ENCODE peak calls at places on chromosomes 12 and 14, in six cellular contexts. One of them, this sample, is unnamed. For H3K36me3, the result is how much of the 10 kb centered on the place peaks cover.

GRCh38 chr12:118042091-118042490 is 18.9 kb downstream of the WSB2 start:
- ATAC-seq in RWPE2: no peak
- ATAC-seq in pancreas: no peak
- ATAC-seq in upper lobe of right lung: no peak
- ATAC-seq in heart left ventricle: no peak
- ATAC-seq in lower lobe of right lung: no peak
- ATAC-seq in this sample: no peak

GRCh38 chr14:65517635-65518542 is 105.4 kb downstream of the FUT8 start:
- ATAC-seq in RWPE2: no peak
- ATAC-seq in upper lobe of right lung: no peak
- ATAC-seq in lower lobe of right lung: no peak
- ATAC-seq in pancreas: no peak
- ATAC-seq in heart left ventricle: no peak
- ATAC-seq in this sample: no peak

GRCh38 chr12:90959538-90960139 is 4.7 kb upstream of the CCER1 start:
- ATAC-seq in RWPE2: no peak
- ATAC-seq in heart left ventricle: peak
- ATAC-seq in upper lobe of right lung: peak
- ATAC-seq in lower lobe of right lung: peak
- ATAC-seq in pancreas: peak
- ATAC-seq in this sample: no peak

GRCh38 chr14:36503771-36504741 is 16.0 kb downstream of the NKX2-1 start:
- ATAC-seq in heart left ventricle: no peak
- ATAC-seq in lower lobe of right lung: peak
- ATAC-seq in pancreas: peak
- ATAC-seq in upper lobe of right lung: peak
- ATAC-seq in RWPE2: no peak
- ATAC-seq in this sample: peak

GRCh38 chr14:69985456-69985855 is 106.2 kb downstream of the SMOC1 start:
- ATAC-seq in lower lobe of right lung: no peak
- ATAC-seq in upper lobe of right lung: no peak
- ATAC-seq in RWPE2: peak
- ATAC-seq in pancreas: no peak
- ATAC-seq in heart left ventricle: no peak
- ATAC-seq in this sample: peak

GRCh38 chr14:64950889-64951288 is 8.3 kb upstream of the GPX2 start:
- ATAC-seq in upper lobe of right lung: no peak
- ATAC-seq in RWPE2: no peak
- ATAC-seq in pancreas: no peak
- ATAC-seq in heart left ventricle: peak
- ATAC-seq in lower lobe of right lung: no peak
- ATAC-seq in this sample: no peak

GRCh38 chr14:51448831-51449665 is 202.7 kb upstream of the FRMD6 start:
- ATAC-seq in heart left ventricle: peak
- ATAC-seq in lower lobe of right lung: peak
- ATAC-seq in upper lobe of right lung: peak
- ATAC-seq in pancreas: peak
- ATAC-seq in RWPE2: peak
- ATAC-seq in this sample: peak

GRCh38 chr12:55724226-55724939 is 4.2 kb downstream of the RDH5 start:
- ATAC-seq in lower lobe of right lung: no peak
- ATAC-seq in pancreas: no peak
- ATAC-seq in heart left ventricle: no peak
- ATAC-seq in RWPE2: no peak
- ATAC-seq in upper lobe of right lung: no peak
- ATAC-seq in this sample: no peak

GRCh38 chr12:75960086-75960910 is 71.3 kb downstream of the PHLDA1 start:
- ATAC-seq in upper lobe of right lung: peak
- ATAC-seq in heart left ventricle: no peak
- ATAC-seq in RWPE2: no peak
- ATAC-seq in lower lobe of right lung: peak
- ATAC-seq in pancreas: peak
- ATAC-seq in this sample: no peak

GRCh38 chr14:89293349-89293916 is 123.6 kb downstream of the FOXN3 start:
- ATAC-seq in pancreas: no peak
- ATAC-seq in upper lobe of right lung: no peak
- ATAC-seq in heart left ventricle: peak
- ATAC-seq in RWPE2: no peak
- ATAC-seq in lower lobe of right lung: no peak
- ATAC-seq in this sample: no peak

GRCh38 chr12:6646276-6647082 is 753 bp downstream of the ACRBP start:
- ATAC-seq in RWPE2: no peak
- ATAC-seq in lower lobe of right lung: no peak
- ATAC-seq in upper lobe of right lung: no peak
- ATAC-seq in heart left ventricle: no peak
- ATAC-seq in pancreas: peak
- ATAC-seq in this sample: peak

GRCh38 chr12:67410667-67411067 is 141.5 kb downstream of the CAND1 start:
- ATAC-seq in RWPE2: no peak
- ATAC-seq in pancreas: peak
- ATAC-seq in upper lobe of right lung: no peak
- ATAC-seq in heart left ventricle: no peak
- ATAC-seq in lower lobe of right lung: no peak
- ATAC-seq in this sample: no peak

GRCh38 chr12:88362439-88362838 is 217.8 kb downstream of the KITLG start:
- ATAC-seq in lower lobe of right lung: no peak
- ATAC-seq in pancreas: peak
- ATAC-seq in heart left ventricle: no peak
- ATAC-seq in upper lobe of right lung: no peak
- ATAC-seq in RWPE2: peak
- ATAC-seq in this sample: no peak

GRCh38 chr12:89192419-89192818 is 159.9 kb downstream of the DUSP6 start:
- ATAC-seq in heart left ventricle: no peak
- ATAC-seq in pancreas: no peak
- ATAC-seq in RWPE2: peak
- ATAC-seq in upper lobe of right lung: no peak
- ATAC-seq in lower lobe of right lung: no peak
- ATAC-seq in this sample: no peak

GRCh38 chr14:84535491-84535890 is 994.5 kb upstream of the FLRT2 start:
- ATAC-seq in lower lobe of right lung: no peak
- ATAC-seq in heart left ventricle: no peak
- ATAC-seq in pancreas: no peak
- ATAC-seq in RWPE2: no peak
- ATAC-seq in upper lobe of right lung: no peak
- ATAC-seq in this sample: no peak

GRCh38 chr12:106080111-106080732 is 58.5 kb downstream of the NUAK1 start:
- ATAC-seq in lower lobe of right lung: peak
- ATAC-seq in upper lobe of right lung: peak
- ATAC-seq in heart left ventricle: peak
- ATAC-seq in RWPE2: no peak
- ATAC-seq in pancreas: peak
- ATAC-seq in this sample: peak

GRCh38 chr12:1474059-1474537 is 120.3 kb downstream of the FBXL14 start:
- ATAC-seq in pancreas: no peak
- ATAC-seq in RWPE2: peak
- ATAC-seq in upper lobe of right lung: no peak
- ATAC-seq in heart left ventricle: peak
- ATAC-seq in lower lobe of right lung: no peak
- ATAC-seq in this sample: no peak

GRCh38 chr12:27966870-27967269 is 5.7 kb downstream of the PTHLH start:
- ATAC-seq in upper lobe of right lung: no peak
- ATAC-seq in lower lobe of right lung: no peak
- ATAC-seq in RWPE2: peak
- ATAC-seq in heart left ventricle: peak
- ATAC-seq in pancreas: no peak
- ATAC-seq in this sample: peak

GRCh38 chr12:49559011-49559675 is 8.8 kb downstream of the MCRS1 start:
- ATAC-seq in upper lobe of right lung: no peak
- ATAC-seq in RWPE2: no peak
- ATAC-seq in heart left ventricle: no peak
- ATAC-seq in pancreas: no peak
- ATAC-seq in lower lobe of right lung: no peak
- ATAC-seq in this sample: no peak

GRCh38 chr12:49562831-49563230 is 5.1 kb downstream of the MCRS1 start:
- ATAC-seq in RWPE2: no peak
- ATAC-seq in upper lobe of right lung: no peak
- ATAC-seq in heart left ventricle: no peak
- ATAC-seq in lower lobe of right lung: no peak
- ATAC-seq in pancreas: no peak
- ATAC-seq in this sample: no peak

GRCh38 chr12:49562233-49562632 is 5.7 kb downstream of the MCRS1 start:
- ATAC-seq in pancreas: no peak
- ATAC-seq in heart left ventricle: no peak
- ATAC-seq in lower lobe of right lung: no peak
- ATAC-seq in RWPE2: no peak
- ATAC-seq in upper lobe of right lung: no peak
- ATAC-seq in this sample: no peak

GRCh38 chr12:49558526-49558925 is 9.4 kb downstream of the MCRS1 start:
- ATAC-seq in pancreas: no peak
- ATAC-seq in lower lobe of right lung: no peak
- ATAC-seq in upper lobe of right lung: no peak
- ATAC-seq in RWPE2: no peak
- ATAC-seq in heart left ventricle: no peak
- ATAC-seq in this sample: no peak

GRCh38 chr12:49560695-49561094 is 7.2 kb downstream of the MCRS1 start:
- ATAC-seq in heart left ventricle: no peak
- ATAC-seq in pancreas: no peak
- ATAC-seq in upper lobe of right lung: no peak
- ATAC-seq in RWPE2: no peak
- ATAC-seq in lower lobe of right lung: no peak
- ATAC-seq in this sample: no peak
- H3K36me3 ChIP-seq in heart left ventricle: half or more
- H3K36me3 ChIP-seq in pancreas: under half
- H3K36me3 ChIP-seq in upper lobe of right lung: half or more
- H3K36me3 ChIP-seq in RWPE2: half or more
- H3K36me3 ChIP-seq in lower lobe of right lung: half or more
- H3K36me3 ChIP-seq in this sample: under half

GRCh38 chr12:32489070-32489469 is 89.7 kb downstream of the FGD4 start:
- ATAC-seq in pancreas: no peak
- ATAC-seq in RWPE2: no peak
- ATAC-seq in lower lobe of right lung: no peak
- ATAC-seq in heart left ventricle: no peak
- ATAC-seq in upper lobe of right lung: no peak
- ATAC-seq in this sample: no peak

GRCh38 chr12:32483499-32483898 is 84.1 kb downstream of the FGD4 start:
- ATAC-seq in pancreas: peak
- ATAC-seq in RWPE2: peak
- ATAC-seq in upper lobe of right lung: peak
- ATAC-seq in heart left ventricle: peak
- ATAC-seq in lower lobe of right lung: peak
- ATAC-seq in this sample: peak

GRCh38 chr12:32488132-32488531 is 88.8 kb downstream of the FGD4 start:
- ATAC-seq in lower lobe of right lung: no peak
- ATAC-seq in pancreas: no peak
- ATAC-seq in upper lobe of right lung: no peak
- ATAC-seq in RWPE2: no peak
- ATAC-seq in heart left ventricle: peak
- ATAC-seq in this sample: no peak

GRCh38 chr12:32483993-32484392 is 84.6 kb downstream of the FGD4 start:
- ATAC-seq in upper lobe of right lung: no peak
- ATAC-seq in RWPE2: no peak
- ATAC-seq in lower lobe of right lung: no peak
- ATAC-seq in pancreas: no peak
- ATAC-seq in heart left ventricle: no peak
- ATAC-seq in this sample: no peak

GRCh38 chr12:32486158-32486557 is 86.8 kb downstream of the FGD4 start:
- ATAC-seq in upper lobe of right lung: peak
- ATAC-seq in heart left ventricle: no peak
- ATAC-seq in pancreas: peak
- ATAC-seq in RWPE2: peak
- ATAC-seq in lower lobe of right lung: peak
- ATAC-seq in this sample: no peak
- H3K27ac ChIP-seq in upper lobe of right lung: peak
- H3K27ac ChIP-seq in heart left ventricle: peak
- H3K27ac ChIP-seq in pancreas: no peak
- H3K27ac ChIP-seq in RWPE2: peak
- H3K27ac ChIP-seq in lower lobe of right lung: peak
- H3K27ac ChIP-seq in this sample: peak

DNA sequence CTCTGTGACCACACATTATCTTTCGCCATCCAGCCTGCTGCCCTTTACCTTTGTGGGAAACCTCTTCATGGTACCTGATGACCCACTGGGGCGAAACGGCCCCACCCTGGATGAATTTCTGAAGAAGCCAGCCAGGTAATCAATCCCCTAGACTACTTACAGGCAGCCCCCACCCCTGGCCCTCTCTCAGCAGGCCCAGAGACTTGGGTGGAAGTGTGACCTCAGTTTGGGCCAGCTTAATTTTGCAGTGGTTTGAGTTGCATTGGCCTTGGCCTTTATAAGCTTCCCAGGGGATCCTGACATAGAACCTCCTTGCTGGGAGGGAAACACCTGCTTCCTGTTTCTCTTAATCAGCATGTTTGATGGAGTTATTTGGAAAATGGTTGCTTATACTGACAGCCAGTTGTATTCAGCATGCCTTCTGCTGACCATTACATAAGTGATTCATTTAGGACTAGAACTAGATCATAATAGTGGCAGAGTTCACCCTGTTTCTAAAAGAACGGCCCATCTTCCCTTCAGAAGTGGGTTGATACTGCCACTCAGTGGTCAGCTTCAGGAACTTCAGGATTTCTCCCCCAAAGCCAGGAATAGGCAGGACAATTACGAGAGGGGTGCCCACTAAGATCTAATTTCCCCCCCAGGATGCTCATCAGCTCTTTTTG is 6.1 kb downstream of the SDR39U1 start:
- ATAC-seq in lower lobe of right lung: peak
- ATAC-seq in pancreas: peak
- ATAC-seq in RWPE2: peak
- ATAC-seq in upper lobe of right lung: peak
- ATAC-seq in heart left ventricle: peak
- ATAC-seq in this sample: peak
- H3K36me3 ChIP-seq in lower lobe of right lung: half or more
- H3K36me3 ChIP-seq in pancreas: under half
- H3K36me3 ChIP-seq in RWPE2: half or more
- H3K36me3 ChIP-seq in upper lobe of right lung: half or more
- H3K36me3 ChIP-seq in heart left ventricle: half or more
- H3K36me3 ChIP-seq in this sample: under half

GRCh38 chr12:50611021-50611420 is 106.2 kb downstream of the DIP2B start:
- ATAC-seq in upper lobe of right lung: no peak
- ATAC-seq in pancreas: no peak
- ATAC-seq in lower lobe of right lung: no peak
- ATAC-seq in RWPE2: no peak
- ATAC-seq in heart left ventricle: no peak
- ATAC-seq in this sample: no peak

GRCh38 chr12:50615534-50616296 is 110.9 kb downstream of the DIP2B start:
- ATAC-seq in pancreas: no peak
- ATAC-seq in lower lobe of right lung: no peak
- ATAC-seq in RWPE2: peak
- ATAC-seq in heart left ventricle: no peak
- ATAC-seq in upper lobe of right lung: no peak
- ATAC-seq in this sample: no peak

GRCh38 chr12:50612882-50613281 is 108.1 kb downstream of the DIP2B start:
- ATAC-seq in pancreas: no peak
- ATAC-seq in RWPE2: no peak
- ATAC-seq in heart left ventricle: peak
- ATAC-seq in upper lobe of right lung: no peak
- ATAC-seq in lower lobe of right lung: no peak
- ATAC-seq in this sample: no peak

GRCh38 chr12:50614167-50614762 is 109.5 kb downstream of the DIP2B start:
- ATAC-seq in upper lobe of right lung: no peak
- ATAC-seq in heart left ventricle: peak
- ATAC-seq in RWPE2: peak
- ATAC-seq in lower lobe of right lung: no peak
- ATAC-seq in pancreas: peak
- ATAC-seq in this sample: no peak

DNA sequence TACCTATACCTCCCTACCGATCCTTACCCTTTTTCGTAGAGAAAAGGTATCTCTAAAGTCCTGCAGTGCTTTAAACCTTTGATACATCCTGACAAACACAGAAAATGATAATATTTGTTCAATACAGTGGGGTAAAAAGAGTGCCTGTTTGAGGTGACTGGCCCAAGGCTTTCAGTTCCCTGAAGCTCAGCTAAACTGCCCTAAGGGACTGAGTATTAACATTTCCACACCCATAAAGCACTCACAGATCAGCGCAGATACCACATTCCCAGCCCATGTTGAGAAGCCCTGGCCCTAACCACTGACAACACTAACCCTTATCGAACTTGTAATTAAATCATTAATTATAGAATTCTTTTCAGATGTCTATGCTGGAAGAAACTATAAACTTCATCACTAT is 108.7 kb downstream of the DIP2B start:
- ATAC-seq in upper lobe of right lung: no peak
- ATAC-seq in lower lobe of right lung: no peak
- ATAC-seq in pancreas: peak
- ATAC-seq in RWPE2: peak
- ATAC-seq in heart left ventricle: no peak
- ATAC-seq in this sample: no peak
- H3K27ac ChIP-seq in upper lobe of right lung: no peak
- H3K27ac ChIP-seq in lower lobe of right lung: no peak
- H3K27ac ChIP-seq in pancreas: no peak
- H3K27ac ChIP-seq in RWPE2: peak
- H3K27ac ChIP-seq in heart left ventricle: no peak
- H3K27ac ChIP-seq in this sample: no peak

This sample was measured in gastroesophageal sphincter.